ENCODE peak calls at places on chromosomes 3 and 15, in five cellular contexts. One of them, this sample, is unnamed.

GRCh38 chr15:70815604-70816003 is 38.4 kb downstream of the LARP6 start:
- DNase-seq in mesothelial cell of epicardium: no peak
- DNase-seq in Peyer's patch: no peak
- DNase-seq in RWPE2: peak
- DNase-seq in GM10248: no peak
- DNase-seq in this sample: no peak

GRCh38 chr3:129619726-129620162 is 13.3 kb upstream of the PLXND1 start:
- DNase-seq in mesothelial cell of epicardium: no peak
- DNase-seq in Peyer's patch: no peak
- DNase-seq in GM10248: no peak
- DNase-seq in RWPE2: no peak
- DNase-seq in this sample: no peak

GRCh38 chr3:65829228-65829627 is 209.5 kb downstream of the MAGI1 start:
- DNase-seq in mesothelial cell of epicardium: no peak
- DNase-seq in GM10248: no peak
- DNase-seq in RWPE2: no peak
- DNase-seq in Peyer's patch: no peak
- DNase-seq in this sample: no peak

GRCh38 chr3:9916734-9917680 is at the start of gene IL17RC:
- DNase-seq in GM10248: no peak
- DNase-seq in mesothelial cell of epicardium: peak
- DNase-seq in RWPE2: peak
- DNase-seq in Peyer's patch: peak
- DNase-seq in this sample: peak

GRCh38 chr3:23728651-23729117 is 77.1 kb upstream of the UBE2E1 start:
- DNase-seq in mesothelial cell of epicardium: no peak
- DNase-seq in GM10248: no peak
- DNase-seq in Peyer's patch: no peak
- DNase-seq in RWPE2: no peak
- DNase-seq in this sample: no peak

GRCh38 chr3:74839591-74839990 is 225.1 kb upstream of the CNTN3 start:
- DNase-seq in RWPE2: no peak
- DNase-seq in Peyer's patch: no peak
- DNase-seq in GM10248: no peak
- DNase-seq in mesothelial cell of epicardium: no peak
- DNase-seq in this sample: no peak

GRCh38 chr3:3689601-3690375 is 109.4 kb upstream of the LRRN1 start:
- DNase-seq in GM10248: no peak
- DNase-seq in Peyer's patch: no peak
- DNase-seq in RWPE2: no peak
- DNase-seq in mesothelial cell of epicardium: no peak
- DNase-seq in this sample: no peak

GRCh38 chr3:66021731-66022131 is 17.0 kb downstream of the MAGI1 start:
- DNase-seq in GM10248: no peak
- DNase-seq in RWPE2: no peak
- DNase-seq in Peyer's patch: no peak
- DNase-seq in mesothelial cell of epicardium: no peak
- DNase-seq in this sample: no peak

GRCh38 chr3:148727242-148727641 is 29.5 kb downstream of the AGTR1 start:
- DNase-seq in RWPE2: no peak
- DNase-seq in mesothelial cell of epicardium: no peak
- DNase-seq in GM10248: peak
- DNase-seq in Peyer's patch: no peak
- DNase-seq in this sample: no peak

GRCh38 chr15:38440353-38441129 is 13.4 kb upstream of the FAM98B start:
- DNase-seq in GM10248: peak
- DNase-seq in RWPE2: peak
- DNase-seq in mesothelial cell of epicardium: no peak
- DNase-seq in Peyer's patch: no peak
- DNase-seq in this sample: peak

GRCh38 chr3:43180027-43180426 is 74.1 kb upstream of the POMGNT2 start:
- DNase-seq in GM10248: peak
- DNase-seq in RWPE2: peak
- DNase-seq in Peyer's patch: no peak
- DNase-seq in mesothelial cell of epicardium: no peak
- DNase-seq in this sample: no peak

GRCh38 chr3:196422976-196423781 is 9.0 kb downstream of the UBXN7 start:
- DNase-seq in GM10248: no peak
- DNase-seq in mesothelial cell of epicardium: no peak
- DNase-seq in RWPE2: no peak
- DNase-seq in Peyer's patch: peak
- DNase-seq in this sample: no peak

GRCh38 chr15:45635191-45635638 is 386 bp downstream of the SQOR start:
- DNase-seq in mesothelial cell of epicardium: peak
- DNase-seq in Peyer's patch: peak
- DNase-seq in RWPE2: peak
- DNase-seq in GM10248: peak
- DNase-seq in this sample: peak

GRCh38 chr3:73321286-73321685 is 259.8 kb downstream of the EBLN2 start:
- DNase-seq in GM10248: no peak
- DNase-seq in mesothelial cell of epicardium: no peak
- DNase-seq in Peyer's patch: no peak
- DNase-seq in RWPE2: no peak
- DNase-seq in this sample: no peak

GRCh38 chr3:53311882-53312281 is 35.5 kb downstream of the DCP1A start:
- DNase-seq in Peyer's patch: no peak
- DNase-seq in GM10248: no peak
- DNase-seq in RWPE2: no peak
- DNase-seq in mesothelial cell of epicardium: no peak
- DNase-seq in this sample: no peak

GRCh38 chr3:100289339-100289738 is 28.5 kb downstream of the TBC1D23 start:
- DNase-seq in GM10248: no peak
- DNase-seq in RWPE2: no peak
- DNase-seq in mesothelial cell of epicardium: no peak
- DNase-seq in Peyer's patch: no peak
- DNase-seq in this sample: no peak

DNA sequence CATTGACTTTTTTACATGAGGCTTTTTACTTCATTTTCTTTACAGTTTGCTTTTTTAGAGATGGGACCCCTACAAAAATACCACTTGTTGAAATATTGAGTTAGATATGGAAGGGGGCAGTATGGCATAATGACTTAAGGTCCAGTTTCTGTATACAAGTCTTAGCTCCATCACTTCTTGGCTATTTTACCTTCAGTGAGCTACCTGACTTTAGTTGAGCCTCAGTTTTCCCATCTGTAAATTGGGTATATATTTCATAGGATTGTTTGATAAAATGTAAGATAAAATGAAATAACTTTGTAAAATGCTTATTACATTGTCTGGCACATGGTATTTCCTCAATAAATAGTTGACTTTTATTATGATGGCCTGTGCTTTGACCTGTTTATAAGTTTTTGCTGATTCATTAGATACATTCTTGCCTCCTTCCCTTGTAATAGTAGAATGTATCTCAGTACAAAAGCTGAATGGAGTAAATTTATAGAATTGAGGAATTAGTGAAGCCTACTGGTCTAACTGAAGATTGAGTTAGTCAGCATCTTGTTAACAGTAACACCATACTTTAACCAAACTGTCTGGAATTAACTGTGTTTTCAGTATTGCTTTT is 27.6 kb downstream of the TBC1D23 start:
- DNase-seq in GM10248: no peak
- DNase-seq in mesothelial cell of epicardium: no peak
- DNase-seq in Peyer's patch: no peak
- DNase-seq in RWPE2: no peak
- DNase-seq in this sample: no peak
- TF ChIP-seq CTCF in GM10248: no peak
- TF ChIP-seq CTCF in mesothelial cell of epicardium: no peak
- TF ChIP-seq CTCF in Peyer's patch: no peak
- TF ChIP-seq CTCF in RWPE2: no peak
- TF ChIP-seq CTCF in this sample: no peak

GRCh38 chr15:91568036-91568435 is 285.5 kb upstream of the SLCO3A1 start:
- DNase-seq in GM10248: no peak
- DNase-seq in RWPE2: no peak
- DNase-seq in mesothelial cell of epicardium: no peak
- DNase-seq in Peyer's patch: no peak
- DNase-seq in this sample: no peak

GRCh38 chr15:91566116-91566515 is 287.4 kb upstream of the SLCO3A1 start:
- DNase-seq in Peyer's patch: no peak
- DNase-seq in RWPE2: no peak
- DNase-seq in mesothelial cell of epicardium: no peak
- DNase-seq in GM10248: no peak
- DNase-seq in this sample: no peak

GRCh38 chr15:91572110-91572509 is 281.4 kb upstream of the SLCO3A1 start:
- DNase-seq in mesothelial cell of epicardium: no peak
- DNase-seq in GM10248: no peak
- DNase-seq in Peyer's patch: no peak
- DNase-seq in RWPE2: no peak
- DNase-seq in this sample: no peak
- TF ChIP-seq CTCF in mesothelial cell of epicardium: no peak
- TF ChIP-seq CTCF in GM10248: no peak
- TF ChIP-seq CTCF in Peyer's patch: no peak
- TF ChIP-seq CTCF in RWPE2: no peak
- TF ChIP-seq CTCF in this sample: no peak

GRCh38 chr3:187069857-187070516 is 69.3 kb downstream of the RPL39L start:
- DNase-seq in GM10248: no peak
- DNase-seq in RWPE2: no peak
- DNase-seq in Peyer's patch: no peak
- DNase-seq in mesothelial cell of epicardium: no peak
- DNase-seq in this sample: no peak

GRCh38 chr3:187064210-187065115 is 74.8 kb downstream of the RPL39L start:
- DNase-seq in GM10248: no peak
- DNase-seq in Peyer's patch: no peak
- DNase-seq in mesothelial cell of epicardium: no peak
- DNase-seq in RWPE2: no peak
- DNase-seq in this sample: no peak

GRCh38 chr3:187063286-187064081 is 75.8 kb downstream of the RPL39L start:
- DNase-seq in GM10248: no peak
- DNase-seq in RWPE2: no peak
- DNase-seq in mesothelial cell of epicardium: no peak
- DNase-seq in Peyer's patch: no peak
- DNase-seq in this sample: no peak

GRCh38 chr3:187062526-187063177 is 76.6 kb downstream of the RPL39L start:
- DNase-seq in mesothelial cell of epicardium: no peak
- DNase-seq in GM10248: no peak
- DNase-seq in RWPE2: no peak
- DNase-seq in Peyer's patch: no peak
- DNase-seq in this sample: no peak

GRCh38 chr3:187066228-187066995 is 72.9 kb downstream of the RPL39L start:
- DNase-seq in Peyer's patch: no peak
- DNase-seq in mesothelial cell of epicardium: no peak
- DNase-seq in GM10248: peak
- DNase-seq in RWPE2: no peak
- DNase-seq in this sample: no peak
- TF ChIP-seq CTCF in Peyer's patch: no peak
- TF ChIP-seq CTCF in mesothelial cell of epicardium: no peak
- TF ChIP-seq CTCF in GM10248: peak
- TF ChIP-seq CTCF in RWPE2: peak
- TF ChIP-seq CTCF in this sample: peak

GRCh38 chr3:186273586-186273985 is 88.4 kb downstream of the DGKG start:
- DNase-seq in Peyer's patch: no peak
- DNase-seq in mesothelial cell of epicardium: no peak
- DNase-seq in RWPE2: no peak
- DNase-seq in GM10248: no peak
- DNase-seq in this sample: no peak

GRCh38 chr3:186267758-186268157 is 94.3 kb downstream of the DGKG start:
- DNase-seq in Peyer's patch: no peak
- DNase-seq in mesothelial cell of epicardium: no peak
- DNase-seq in GM10248: no peak
- DNase-seq in RWPE2: no peak
- DNase-seq in this sample: no peak

GRCh38 chr3:186270711-186271110 is 91.3 kb downstream of the DGKG start:
- DNase-seq in mesothelial cell of epicardium: no peak
- DNase-seq in Peyer's patch: no peak
- DNase-seq in RWPE2: no peak
- DNase-seq in GM10248: no peak
- DNase-seq in this sample: no peak

GRCh38 chr3:186264608-186265400 is 97.2 kb downstream of the DGKG start:
- DNase-seq in Peyer's patch: no peak
- DNase-seq in mesothelial cell of epicardium: no peak
- DNase-seq in GM10248: no peak
- DNase-seq in RWPE2: no peak
- DNase-seq in this sample: no peak

GRCh38 chr3:186268616-186269448 is 93.2 kb downstream of the DGKG start:
- DNase-seq in GM10248: no peak
- DNase-seq in RWPE2: no peak
- DNase-seq in Peyer's patch: no peak
- DNase-seq in mesothelial cell of epicardium: no peak
- DNase-seq in this sample: no peak
- TF ChIP-seq CTCF in GM10248: peak
- TF ChIP-seq CTCF in RWPE2: peak
- TF ChIP-seq CTCF in Peyer's patch: no peak
- TF ChIP-seq CTCF in mesothelial cell of epicardium: no peak
- TF ChIP-seq CTCF in this sample: peak

DNA sequence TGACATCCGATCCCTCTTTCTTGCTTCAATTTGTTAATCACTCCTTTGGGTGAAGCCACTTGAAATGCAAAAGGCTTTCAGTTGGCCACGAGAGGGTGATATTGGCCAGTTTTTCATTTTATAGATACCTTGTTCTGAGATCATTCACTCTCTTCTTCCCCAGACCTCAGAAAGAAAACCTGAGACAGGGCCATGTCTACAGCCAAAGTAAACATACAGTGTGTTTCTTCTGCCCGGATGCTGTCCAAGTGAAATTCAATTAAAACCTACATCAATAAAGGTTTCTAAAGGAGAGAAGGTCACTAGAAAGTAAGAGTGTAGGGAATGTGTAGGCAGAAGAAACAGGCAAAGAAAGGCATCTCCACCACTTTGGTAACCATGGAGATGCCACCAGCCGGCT is 39.5 kb upstream of the FMN1 start:
- DNase-seq in RWPE2: no peak
- DNase-seq in Peyer's patch: no peak
- DNase-seq in GM10248: no peak
- DNase-seq in mesothelial cell of epicardium: no peak
- DNase-seq in this sample: no peak
- TF ChIP-seq CTCF in RWPE2: peak
- TF ChIP-seq CTCF in Peyer's patch: peak
- TF ChIP-seq CTCF in GM10248: peak
- TF ChIP-seq CTCF in mesothelial cell of epicardium: peak
- TF ChIP-seq CTCF in this sample: peak

DNA sequence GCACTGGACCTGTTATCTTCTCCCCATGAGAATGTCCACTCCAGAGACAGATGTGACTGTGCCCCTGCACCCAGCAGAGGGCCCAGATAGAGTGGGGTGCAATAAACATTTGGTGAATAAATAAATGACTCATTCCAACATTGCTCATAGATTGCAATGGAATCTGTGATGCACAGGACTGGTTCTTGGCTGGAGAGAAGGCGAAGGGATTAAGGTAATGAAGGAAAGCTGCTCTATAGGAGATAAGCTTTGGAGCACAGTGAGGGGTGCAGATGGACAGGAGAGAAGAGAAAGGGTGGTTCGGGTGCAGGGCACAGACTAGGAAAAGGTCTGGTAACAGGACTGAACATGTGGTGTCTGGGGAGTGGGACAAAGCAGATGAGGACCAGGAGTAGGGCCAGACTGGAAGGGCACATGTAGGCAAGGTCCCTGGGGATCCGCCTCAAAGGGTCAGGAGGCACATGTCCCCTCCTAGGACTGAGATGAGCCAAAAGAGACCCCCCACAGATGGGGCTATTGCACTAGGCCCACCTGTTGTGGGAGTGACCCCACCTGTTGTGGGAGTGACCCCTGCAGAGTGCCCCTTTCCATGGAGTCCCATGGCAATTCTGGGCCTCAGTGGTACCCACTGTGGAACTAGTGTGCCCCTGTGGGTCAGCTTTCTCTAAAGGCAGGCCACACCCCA is 17.5 kb upstream of the POC1A start:
- DNase-seq in RWPE2: no peak
- DNase-seq in Peyer's patch: no peak
- DNase-seq in mesothelial cell of epicardium: no peak
- DNase-seq in GM10248: no peak
- DNase-seq in this sample: no peak
- TF ChIP-seq CTCF in RWPE2: no peak
- TF ChIP-seq CTCF in Peyer's patch: no peak
- TF ChIP-seq CTCF in mesothelial cell of epicardium: no peak
- TF ChIP-seq CTCF in GM10248: no peak
- TF ChIP-seq CTCF in this sample: no peak

This sample was measured in progenitor cell of endocrine pancreas.